ENCODE peak calls at places on chromosomes 1 and 21, in nine cellular contexts. One of them, this sample, is unnamed.

GRCh38 chr1:67683306-67683705 is 1.7 kb upstream of the GADD45A start:
- DNase-seq in CD8-positive, alpha-beta T cell: no peak
- DNase-seq in NCI-H146: no peak
- DNase-seq in aorta: no peak
- DNase-seq in cardiac fibroblast: peak
- DNase-seq in HCEC 1CT: peak
- DNase-seq in activated CD4-positive, alpha-beta T cell treated with anti-CD3 and anti-CD28 coated beads, Interleukin-2, amount 50 U/mL, for 1 hour: no peak
- DNase-seq in astrocyte: peak
- DNase-seq in stimulated activated CD8-positive, alpha-beta memory T cell treated with anti-CD3 and anti-CD28 coated beads, Interleukin-4, amount 100 ng/mL, for 1 hour: no peak
- DNase-seq in this sample: no peak

GRCh38 chr1:43446881-43447835 is 6.6 kb downstream of the HYI start:
- DNase-seq in CD8-positive, alpha-beta T cell: no peak
- DNase-seq in NCI-H146: no peak
- DNase-seq in aorta: no peak
- DNase-seq in cardiac fibroblast: no peak
- DNase-seq in HCEC 1CT: no peak
- DNase-seq in activated CD4-positive, alpha-beta T cell treated with anti-CD3 and anti-CD28 coated beads, Interleukin-2, amount 50 U/mL, for 1 hour: no peak
- DNase-seq in astrocyte: no peak
- DNase-seq in stimulated activated CD8-positive, alpha-beta memory T cell treated with anti-CD3 and anti-CD28 coated beads, Interleukin-4, amount 100 ng/mL, for 1 hour: no peak
- DNase-seq in this sample: no peak

GRCh38 chr1:205236526-205236925 is 8.8 kb downstream of the TMCC2 start:
- DNase-seq in CD8-positive, alpha-beta T cell: no peak
- DNase-seq in NCI-H146: no peak
- DNase-seq in aorta: no peak
- DNase-seq in cardiac fibroblast: no peak
- DNase-seq in HCEC 1CT: no peak
- DNase-seq in activated CD4-positive, alpha-beta T cell treated with anti-CD3 and anti-CD28 coated beads, Interleukin-2, amount 50 U/mL, for 1 hour: no peak
- DNase-seq in astrocyte: no peak
- DNase-seq in stimulated activated CD8-positive, alpha-beta memory T cell treated with anti-CD3 and anti-CD28 coated beads, Interleukin-4, amount 100 ng/mL, for 1 hour: no peak
- DNase-seq in this sample: no peak

GRCh38 chr1:8598060-8598724 is 219.2 kb downstream of the RERE start:
- DNase-seq in CD8-positive, alpha-beta T cell: no peak
- DNase-seq in NCI-H146: peak
- DNase-seq in aorta: peak
- DNase-seq in cardiac fibroblast: peak
- DNase-seq in HCEC 1CT: peak
- DNase-seq in activated CD4-positive, alpha-beta T cell treated with anti-CD3 and anti-CD28 coated beads, Interleukin-2, amount 50 U/mL, for 1 hour: no peak
- DNase-seq in astrocyte: peak
- DNase-seq in stimulated activated CD8-positive, alpha-beta memory T cell treated with anti-CD3 and anti-CD28 coated beads, Interleukin-4, amount 100 ng/mL, for 1 hour: no peak
- DNase-seq in this sample: no peak

GRCh38 chr1:171160611-171161354 is 24.3 kb upstream of the FMO2 start:
- DNase-seq in CD8-positive, alpha-beta T cell: no peak
- DNase-seq in NCI-H146: no peak
- DNase-seq in aorta: no peak
- DNase-seq in cardiac fibroblast: peak
- DNase-seq in HCEC 1CT: no peak
- DNase-seq in activated CD4-positive, alpha-beta T cell treated with anti-CD3 and anti-CD28 coated beads, Interleukin-2, amount 50 U/mL, for 1 hour: no peak
- DNase-seq in astrocyte: no peak
- DNase-seq in stimulated activated CD8-positive, alpha-beta memory T cell treated with anti-CD3 and anti-CD28 coated beads, Interleukin-4, amount 100 ng/mL, for 1 hour: no peak
- DNase-seq in this sample: no peak

GRCh38 chr1:165039996-165040395 is 316.5 kb downstream of the LMX1A start:
- DNase-seq in CD8-positive, alpha-beta T cell: no peak
- DNase-seq in NCI-H146: no peak
- DNase-seq in aorta: no peak
- DNase-seq in cardiac fibroblast: no peak
- DNase-seq in HCEC 1CT: no peak
- DNase-seq in activated CD4-positive, alpha-beta T cell treated with anti-CD3 and anti-CD28 coated beads, Interleukin-2, amount 50 U/mL, for 1 hour: no peak
- DNase-seq in astrocyte: no peak
- DNase-seq in stimulated activated CD8-positive, alpha-beta memory T cell treated with anti-CD3 and anti-CD28 coated beads, Interleukin-4, amount 100 ng/mL, for 1 hour: no peak
- DNase-seq in this sample: no peak

GRCh38 chr1:77986810-77987209 is 7.9 kb upstream of the FUBP1 start:
- DNase-seq in CD8-positive, alpha-beta T cell: no peak
- DNase-seq in NCI-H146: no peak
- DNase-seq in aorta: no peak
- DNase-seq in cardiac fibroblast: no peak
- DNase-seq in HCEC 1CT: no peak
- DNase-seq in activated CD4-positive, alpha-beta T cell treated with anti-CD3 and anti-CD28 coated beads, Interleukin-2, amount 50 U/mL, for 1 hour: no peak
- DNase-seq in astrocyte: no peak
- DNase-seq in stimulated activated CD8-positive, alpha-beta memory T cell treated with anti-CD3 and anti-CD28 coated beads, Interleukin-4, amount 100 ng/mL, for 1 hour: no peak
- DNase-seq in this sample: no peak

GRCh38 chr21:29261555-29262540 is 36.9 kb upstream of the BACH1 start:
- DNase-seq in CD8-positive, alpha-beta T cell: no peak
- DNase-seq in NCI-H146: no peak
- DNase-seq in aorta: no peak
- DNase-seq in cardiac fibroblast: no peak
- DNase-seq in HCEC 1CT: no peak
- DNase-seq in activated CD4-positive, alpha-beta T cell treated with anti-CD3 and anti-CD28 coated beads, Interleukin-2, amount 50 U/mL, for 1 hour: no peak
- DNase-seq in astrocyte: no peak
- DNase-seq in stimulated activated CD8-positive, alpha-beta memory T cell treated with anti-CD3 and anti-CD28 coated beads, Interleukin-4, amount 100 ng/mL, for 1 hour: no peak
- DNase-seq in this sample: no peak

GRCh38 chr1:20884513-20884912 is 97.4 kb upstream of the HP1BP3 start:
- DNase-seq in CD8-positive, alpha-beta T cell: no peak
- DNase-seq in NCI-H146: no peak
- DNase-seq in aorta: no peak
- DNase-seq in cardiac fibroblast: peak
- DNase-seq in HCEC 1CT: no peak
- DNase-seq in activated CD4-positive, alpha-beta T cell treated with anti-CD3 and anti-CD28 coated beads, Interleukin-2, amount 50 U/mL, for 1 hour: no peak
- DNase-seq in astrocyte: no peak
- DNase-seq in stimulated activated CD8-positive, alpha-beta memory T cell treated with anti-CD3 and anti-CD28 coated beads, Interleukin-4, amount 100 ng/mL, for 1 hour: no peak
- DNase-seq in this sample: no peak

GRCh38 chr1:40703316-40703715 is 11.8 kb downstream of the NFYC start:
- DNase-seq in CD8-positive, alpha-beta T cell: no peak
- DNase-seq in NCI-H146: no peak
- DNase-seq in aorta: no peak
- DNase-seq in cardiac fibroblast: peak
- DNase-seq in HCEC 1CT: peak
- DNase-seq in activated CD4-positive, alpha-beta T cell treated with anti-CD3 and anti-CD28 coated beads, Interleukin-2, amount 50 U/mL, for 1 hour: no peak
- DNase-seq in astrocyte: peak
- DNase-seq in stimulated activated CD8-positive, alpha-beta memory T cell treated with anti-CD3 and anti-CD28 coated beads, Interleukin-4, amount 100 ng/mL, for 1 hour: no peak
- DNase-seq in this sample: no peak

GRCh38 chr1:43274804-43275180 is 5.0 kb downstream of the TMEM125 start:
- DNase-seq in CD8-positive, alpha-beta T cell: no peak
- DNase-seq in NCI-H146: no peak
- DNase-seq in aorta: peak
- DNase-seq in cardiac fibroblast: no peak
- DNase-seq in HCEC 1CT: no peak
- DNase-seq in activated CD4-positive, alpha-beta T cell treated with anti-CD3 and anti-CD28 coated beads, Interleukin-2, amount 50 U/mL, for 1 hour: no peak
- DNase-seq in astrocyte: no peak
- DNase-seq in stimulated activated CD8-positive, alpha-beta memory T cell treated with anti-CD3 and anti-CD28 coated beads, Interleukin-4, amount 100 ng/mL, for 1 hour: no peak
- DNase-seq in this sample: no peak

GRCh38 chr1:18336811-18337210 is 143.9 kb upstream of the KLHDC7A start:
- DNase-seq in CD8-positive, alpha-beta T cell: no peak
- DNase-seq in NCI-H146: no peak
- DNase-seq in aorta: no peak
- DNase-seq in cardiac fibroblast: no peak
- DNase-seq in HCEC 1CT: no peak
- DNase-seq in activated CD4-positive, alpha-beta T cell treated with anti-CD3 and anti-CD28 coated beads, Interleukin-2, amount 50 U/mL, for 1 hour: no peak
- DNase-seq in astrocyte: no peak
- DNase-seq in stimulated activated CD8-positive, alpha-beta memory T cell treated with anti-CD3 and anti-CD28 coated beads, Interleukin-4, amount 100 ng/mL, for 1 hour: no peak
- DNase-seq in this sample: no peak

GRCh38 chr21:16402752-16403151 is 673.0 kb downstream of the USP25 start:
- DNase-seq in CD8-positive, alpha-beta T cell: no peak
- DNase-seq in NCI-H146: no peak
- DNase-seq in aorta: no peak
- DNase-seq in cardiac fibroblast: peak
- DNase-seq in HCEC 1CT: no peak
- DNase-seq in activated CD4-positive, alpha-beta T cell treated with anti-CD3 and anti-CD28 coated beads, Interleukin-2, amount 50 U/mL, for 1 hour: no peak
- DNase-seq in astrocyte: no peak
- DNase-seq in stimulated activated CD8-positive, alpha-beta memory T cell treated with anti-CD3 and anti-CD28 coated beads, Interleukin-4, amount 100 ng/mL, for 1 hour: no peak
- DNase-seq in this sample: no peak

GRCh38 chr1:223748773-223749733 is 36.7 kb downstream of the CAPN2 start:
- DNase-seq in CD8-positive, alpha-beta T cell: peak
- DNase-seq in NCI-H146: no peak
- DNase-seq in aorta: peak
- DNase-seq in cardiac fibroblast: peak
- DNase-seq in HCEC 1CT: peak
- DNase-seq in activated CD4-positive, alpha-beta T cell treated with anti-CD3 and anti-CD28 coated beads, Interleukin-2, amount 50 U/mL, for 1 hour: peak
- DNase-seq in astrocyte: peak
- DNase-seq in stimulated activated CD8-positive, alpha-beta memory T cell treated with anti-CD3 and anti-CD28 coated beads, Interleukin-4, amount 100 ng/mL, for 1 hour: peak
- DNase-seq in this sample: no peak

GRCh38 chr1:84488107-84488506 is 9.0 kb downstream of the RPF1 start:
- DNase-seq in CD8-positive, alpha-beta T cell: no peak
- DNase-seq in NCI-H146: no peak
- DNase-seq in aorta: no peak
- DNase-seq in cardiac fibroblast: no peak
- DNase-seq in HCEC 1CT: no peak
- DNase-seq in activated CD4-positive, alpha-beta T cell treated with anti-CD3 and anti-CD28 coated beads, Interleukin-2, amount 50 U/mL, for 1 hour: no peak
- DNase-seq in astrocyte: no peak
- DNase-seq in stimulated activated CD8-positive, alpha-beta memory T cell treated with anti-CD3 and anti-CD28 coated beads, Interleukin-4, amount 100 ng/mL, for 1 hour: no peak
- DNase-seq in this sample: no peak

GRCh38 chr1:218521414-218522169 is 176.5 kb downstream of the TGFB2 start:
- DNase-seq in CD8-positive, alpha-beta T cell: no peak
- DNase-seq in NCI-H146: peak
- DNase-seq in aorta: no peak
- DNase-seq in cardiac fibroblast: no peak
- DNase-seq in HCEC 1CT: peak
- DNase-seq in activated CD4-positive, alpha-beta T cell treated with anti-CD3 and anti-CD28 coated beads, Interleukin-2, amount 50 U/mL, for 1 hour: peak
- DNase-seq in astrocyte: no peak
- DNase-seq in stimulated activated CD8-positive, alpha-beta memory T cell treated with anti-CD3 and anti-CD28 coated beads, Interleukin-4, amount 100 ng/mL, for 1 hour: no peak
- DNase-seq in this sample: peak

GRCh38 chr1:7334475-7335035 is 436.5 kb upstream of the VAMP3 start:
- DNase-seq in CD8-positive, alpha-beta T cell: no peak
- DNase-seq in NCI-H146: peak
- DNase-seq in aorta: peak
- DNase-seq in cardiac fibroblast: peak
- DNase-seq in HCEC 1CT: no peak
- DNase-seq in activated CD4-positive, alpha-beta T cell treated with anti-CD3 and anti-CD28 coated beads, Interleukin-2, amount 50 U/mL, for 1 hour: no peak
- DNase-seq in astrocyte: peak
- DNase-seq in stimulated activated CD8-positive, alpha-beta memory T cell treated with anti-CD3 and anti-CD28 coated beads, Interleukin-4, amount 100 ng/mL, for 1 hour: no peak
- DNase-seq in this sample: peak

GRCh38 chr1:60984066-60984799 is 98.1 kb upstream of the NFIA start:
- DNase-seq in CD8-positive, alpha-beta T cell: no peak
- DNase-seq in NCI-H146: no peak
- DNase-seq in aorta: peak
- DNase-seq in cardiac fibroblast: peak
- DNase-seq in HCEC 1CT: peak
- DNase-seq in activated CD4-positive, alpha-beta T cell treated with anti-CD3 and anti-CD28 coated beads, Interleukin-2, amount 50 U/mL, for 1 hour: no peak
- DNase-seq in astrocyte: peak
- DNase-seq in stimulated activated CD8-positive, alpha-beta memory T cell treated with anti-CD3 and anti-CD28 coated beads, Interleukin-4, amount 100 ng/mL, for 1 hour: no peak
- DNase-seq in this sample: no peak

GRCh38 chr1:36408479-36408878 is 10.8 kb upstream of the LSM10 start:
- DNase-seq in CD8-positive, alpha-beta T cell: no peak
- DNase-seq in NCI-H146: no peak
- DNase-seq in aorta: no peak
- DNase-seq in cardiac fibroblast: peak
- DNase-seq in HCEC 1CT: no peak
- DNase-seq in activated CD4-positive, alpha-beta T cell treated with anti-CD3 and anti-CD28 coated beads, Interleukin-2, amount 50 U/mL, for 1 hour: no peak
- DNase-seq in astrocyte: peak
- DNase-seq in stimulated activated CD8-positive, alpha-beta memory T cell treated with anti-CD3 and anti-CD28 coated beads, Interleukin-4, amount 100 ng/mL, for 1 hour: no peak
- DNase-seq in this sample: no peak

GRCh38 chr1:244022301-244022700 is 28.8 kb upstream of the ZBTB18 start:
- DNase-seq in CD8-positive, alpha-beta T cell: no peak
- DNase-seq in NCI-H146: no peak
- DNase-seq in aorta: no peak
- DNase-seq in cardiac fibroblast: peak
- DNase-seq in HCEC 1CT: no peak
- DNase-seq in activated CD4-positive, alpha-beta T cell treated with anti-CD3 and anti-CD28 coated beads, Interleukin-2, amount 50 U/mL, for 1 hour: no peak
- DNase-seq in astrocyte: no peak
- DNase-seq in stimulated activated CD8-positive, alpha-beta memory T cell treated with anti-CD3 and anti-CD28 coated beads, Interleukin-4, amount 100 ng/mL, for 1 hour: no peak
- DNase-seq in this sample: no peak

GRCh38 chr1:81554108-81554507 is 246.6 kb upstream of the ADGRL2 start:
- DNase-seq in CD8-positive, alpha-beta T cell: no peak
- DNase-seq in NCI-H146: peak
- DNase-seq in aorta: no peak
- DNase-seq in cardiac fibroblast: no peak
- DNase-seq in HCEC 1CT: no peak
- DNase-seq in activated CD4-positive, alpha-beta T cell treated with anti-CD3 and anti-CD28 coated beads, Interleukin-2, amount 50 U/mL, for 1 hour: no peak
- DNase-seq in astrocyte: no peak
- DNase-seq in stimulated activated CD8-positive, alpha-beta memory T cell treated with anti-CD3 and anti-CD28 coated beads, Interleukin-4, amount 100 ng/mL, for 1 hour: no peak
- DNase-seq in this sample: peak

GRCh38 chr1:95753382-95754016 is 519.5 kb downstream of the RWDD3 start:
- DNase-seq in CD8-positive, alpha-beta T cell: no peak
- DNase-seq in NCI-H146: no peak
- DNase-seq in aorta: peak
- DNase-seq in cardiac fibroblast: no peak
- DNase-seq in HCEC 1CT: no peak
- DNase-seq in activated CD4-positive, alpha-beta T cell treated with anti-CD3 and anti-CD28 coated beads, Interleukin-2, amount 50 U/mL, for 1 hour: no peak
- DNase-seq in astrocyte: no peak
- DNase-seq in stimulated activated CD8-positive, alpha-beta memory T cell treated with anti-CD3 and anti-CD28 coated beads, Interleukin-4, amount 100 ng/mL, for 1 hour: no peak
- DNase-seq in this sample: no peak

GRCh38 chr1:230878584-230878975 is 10.3 kb upstream of the C1orf198 start:
- DNase-seq in CD8-positive, alpha-beta T cell: no peak
- DNase-seq in NCI-H146: no peak
- DNase-seq in aorta: no peak
- DNase-seq in cardiac fibroblast: peak
- DNase-seq in HCEC 1CT: peak
- DNase-seq in activated CD4-positive, alpha-beta T cell treated with anti-CD3 and anti-CD28 coated beads, Interleukin-2, amount 50 U/mL, for 1 hour: no peak
- DNase-seq in astrocyte: peak
- DNase-seq in stimulated activated CD8-positive, alpha-beta memory T cell treated with anti-CD3 and anti-CD28 coated beads, Interleukin-4, amount 100 ng/mL, for 1 hour: no peak
- DNase-seq in this sample: no peak

GRCh38 chr1:172002725-172003345 is 161.5 kb downstream of the DNM3 start:
- DNase-seq in CD8-positive, alpha-beta T cell: no peak
- DNase-seq in NCI-H146: peak
- DNase-seq in aorta: no peak
- DNase-seq in cardiac fibroblast: peak
- DNase-seq in HCEC 1CT: peak
- DNase-seq in activated CD4-positive, alpha-beta T cell treated with anti-CD3 and anti-CD28 coated beads, Interleukin-2, amount 50 U/mL, for 1 hour: no peak
- DNase-seq in astrocyte: peak
- DNase-seq in stimulated activated CD8-positive, alpha-beta memory T cell treated with anti-CD3 and anti-CD28 coated beads, Interleukin-4, amount 100 ng/mL, for 1 hour: no peak
- DNase-seq in this sample: peak

GRCh38 chr21:43207868-43208267 is 39.1 kb downstream of the CRYAA start:
- DNase-seq in CD8-positive, alpha-beta T cell: no peak
- DNase-seq in NCI-H146: no peak
- DNase-seq in aorta: peak
- DNase-seq in cardiac fibroblast: no peak
- DNase-seq in HCEC 1CT: no peak
- DNase-seq in activated CD4-positive, alpha-beta T cell treated with anti-CD3 and anti-CD28 coated beads, Interleukin-2, amount 50 U/mL, for 1 hour: no peak
- DNase-seq in astrocyte: no peak
- DNase-seq in stimulated activated CD8-positive, alpha-beta memory T cell treated with anti-CD3 and anti-CD28 coated beads, Interleukin-4, amount 100 ng/mL, for 1 hour: no peak
- DNase-seq in this sample: no peak

GRCh38 chr1:167761400-167761799 is 39.6 kb downstream of the MPZL1 start:
- DNase-seq in CD8-positive, alpha-beta T cell: no peak
- DNase-seq in NCI-H146: no peak
- DNase-seq in aorta: no peak
- DNase-seq in cardiac fibroblast: no peak
- DNase-seq in HCEC 1CT: no peak
- DNase-seq in activated CD4-positive, alpha-beta T cell treated with anti-CD3 and anti-CD28 coated beads, Interleukin-2, amount 50 U/mL, for 1 hour: no peak
- DNase-seq in astrocyte: no peak
- DNase-seq in stimulated activated CD8-positive, alpha-beta memory T cell treated with anti-CD3 and anti-CD28 coated beads, Interleukin-4, amount 100 ng/mL, for 1 hour: no peak
- DNase-seq in this sample: no peak

GRCh38 chr1:171487038-171487437 is 1.7 kb downstream of the PRRC2C start:
- DNase-seq in CD8-positive, alpha-beta T cell: no peak
- DNase-seq in NCI-H146: no peak
- DNase-seq in aorta: no peak
- DNase-seq in cardiac fibroblast: no peak
- DNase-seq in HCEC 1CT: no peak
- DNase-seq in activated CD4-positive, alpha-beta T cell treated with anti-CD3 and anti-CD28 coated beads, Interleukin-2, amount 50 U/mL, for 1 hour: no peak
- DNase-seq in astrocyte: no peak
- DNase-seq in stimulated activated CD8-positive, alpha-beta memory T cell treated with anti-CD3 and anti-CD28 coated beads, Interleukin-4, amount 100 ng/mL, for 1 hour: no peak
- DNase-seq in this sample: no peak

GRCh38 chr1:6508876-6509602 is 17.6 kb upstream of the PLEKHG5 start:
- DNase-seq in CD8-positive, alpha-beta T cell: no peak
- DNase-seq in NCI-H146: no peak
- DNase-seq in aorta: no peak
- DNase-seq in cardiac fibroblast: no peak
- DNase-seq in HCEC 1CT: no peak
- DNase-seq in activated CD4-positive, alpha-beta T cell treated with anti-CD3 and anti-CD28 coated beads, Interleukin-2, amount 50 U/mL, for 1 hour: no peak
- DNase-seq in astrocyte: no peak
- DNase-seq in stimulated activated CD8-positive, alpha-beta memory T cell treated with anti-CD3 and anti-CD28 coated beads, Interleukin-4, amount 100 ng/mL, for 1 hour: no peak
- DNase-seq in this sample: no peak

GRCh38 chr1:37353871-37354270 is 120.5 kb upstream of the ZC3H12A start:
- DNase-seq in CD8-positive, alpha-beta T cell: no peak
- DNase-seq in NCI-H146: no peak
- DNase-seq in aorta: no peak
- DNase-seq in cardiac fibroblast: no peak
- DNase-seq in HCEC 1CT: no peak
- DNase-seq in activated CD4-positive, alpha-beta T cell treated with anti-CD3 and anti-CD28 coated beads, Interleukin-2, amount 50 U/mL, for 1 hour: no peak
- DNase-seq in astrocyte: no peak
- DNase-seq in stimulated activated CD8-positive, alpha-beta memory T cell treated with anti-CD3 and anti-CD28 coated beads, Interleukin-4, amount 100 ng/mL, for 1 hour: no peak
- DNase-seq in this sample: peak

GRCh38 chr1:48744032-48744431 is 32.7 kb downstream of the BEND5 start:
- DNase-seq in CD8-positive, alpha-beta T cell: no peak
- DNase-seq in NCI-H146: peak
- DNase-seq in aorta: no peak
- DNase-seq in cardiac fibroblast: no peak
- DNase-seq in HCEC 1CT: no peak
- DNase-seq in activated CD4-positive, alpha-beta T cell treated with anti-CD3 and anti-CD28 coated beads, Interleukin-2, amount 50 U/mL, for 1 hour: no peak
- DNase-seq in astrocyte: no peak
- DNase-seq in stimulated activated CD8-positive, alpha-beta memory T cell treated with anti-CD3 and anti-CD28 coated beads, Interleukin-4, amount 100 ng/mL, for 1 hour: no peak
- DNase-seq in this sample: no peak

GRCh38 chr1:211656728-211657127 is 18.7 kb downstream of the NEK2 start:
- DNase-seq in CD8-positive, alpha-beta T cell: no peak
- DNase-seq in NCI-H146: no peak
- DNase-seq in aorta: peak
- DNase-seq in cardiac fibroblast: no peak
- DNase-seq in HCEC 1CT: no peak
- DNase-seq in activated CD4-positive, alpha-beta T cell treated with anti-CD3 and anti-CD28 coated beads, Interleukin-2, amount 50 U/mL, for 1 hour: no peak
- DNase-seq in astrocyte: no peak
- DNase-seq in stimulated activated CD8-positive, alpha-beta memory T cell treated with anti-CD3 and anti-CD28 coated beads, Interleukin-4, amount 100 ng/mL, for 1 hour: no peak
- DNase-seq in this sample: no peak